ENCODE peak calls at places on chromosomes 5 and 9, in seven cellular contexts. D, Y, G, N, I, E and Z are unnamed samples.

GRCh38 chr9:38415846-38416245 is 8.4 kb downstream of the IGFBPL1 start:
- DNase-seq in D (no peak), Y (no peak), G (no peak), N (no peak), I (no peak), E (no peak), Z (no peak)

GRCh38 chr5:129367883-129368282 is 92.2 kb upstream of the ADAMTS19 start:
- DNase-seq in D (no peak), Y (no peak), G (no peak), N (no peak), I (no peak), E (no peak), Z (no peak)

GRCh38 chr5:77390795-77391194 is 101.3 kb downstream of the WDR41 start:
- DNase-seq in D (no peak), Y (no peak), G (no peak), N (no peak), I (no peak), E (no peak), Z (no peak)

GRCh38 chr9:75906531-75906930 is 16.1 kb downstream of the PCSK5 start:
- DNase-seq in D (no peak), Y (no peak), G (no peak), N (no peak), I (no peak), E (no peak), Z (no peak)

GRCh38 chr9:123523828-123524227 is 167.8 kb downstream of the CRB2 start:
- DNase-seq in D (no peak), Y (no peak), G (no peak), N (no peak), I (no peak), E (no peak), Z (no peak)

GRCh38 chr5:106858616-106859015 is 812.1 kb downstream of the EFNA5 start:
- DNase-seq in D (no peak), Y (no peak), G (no peak), N (no peak), I (no peak), E (no peak), Z (no peak)

GRCh38 chr5:142627371-142628217 is 58.3 kb downstream of the FGF1 start:
- DNase-seq in D (no peak), Y (no peak), G (no peak), N (no peak), I (no peak), E (no peak), Z (no peak)

GRCh38 chr9:115553082-115553481 is 435.1 kb upstream of the TNC start:
- DNase-seq in D (no peak), Y (no peak), G (no peak), N (no peak), I (no peak), E (no peak), Z (no peak)

GRCh38 chr5:180637962-180638680 is 11.3 kb downstream of the FLT4 start:
- DNase-seq in D (peak; percentile 12), Y (no peak), G (no peak), N (peak; percentile 37), I (no peak), E (peak; percentile 59), Z (no peak)

GRCh38 chr9:104494808-104495207 is 9.3 kb upstream of the OR13F1 start:
- DNase-seq in D (no peak), Y (peak; percentile 2), G (no peak), N (no peak), I (no peak), E (no peak), Z (no peak)

GRCh38 chr5:54390539-54391031 is 64.9 kb upstream of the HSPB3 start:
- DNase-seq in D (no peak), Y (no peak), G (no peak), N (no peak), I (no peak), E (no peak), Z (no peak)
- H3K27ac ChIP-seq in D (no peak overlapping the region), Y (no peak overlapping the region), G (no peak overlapping the region), N (no peak overlapping the region), I (no peak overlapping the region), E (no peak overlapping the region), Z (no peak overlapping the region)

DNA sequence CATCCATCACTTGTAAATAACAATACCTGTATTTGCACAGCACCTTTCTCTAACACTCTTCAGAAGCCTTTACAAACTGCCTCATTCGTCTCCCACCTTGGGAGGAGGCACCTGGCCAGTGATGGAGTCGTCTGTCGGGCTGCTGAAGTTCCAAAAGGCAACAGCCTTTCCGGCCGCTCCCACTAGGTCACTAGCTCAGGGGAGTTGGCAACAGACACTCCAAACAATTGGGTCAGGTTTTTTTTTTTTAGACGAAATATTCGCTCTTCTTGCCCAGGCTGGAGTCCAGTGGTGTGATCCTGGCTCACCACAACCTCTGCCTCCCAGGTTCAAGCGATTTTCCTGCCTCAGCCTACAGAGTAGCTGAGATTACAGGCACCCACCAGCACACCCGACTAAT is 4.0 kb downstream of the DAP start:
- DNase-seq in D (no peak), Y (no peak), G (no peak), N (peak; percentile 58), I (no peak), E (no peak), Z (no peak)
- H3K4me3 ChIP-seq in D (no peak overlapping the region), Y (no peak overlapping the region), G (no peak overlapping the region), N (no peak overlapping the region), I (no peak overlapping the region), E (no peak overlapping the region), Z (no peak overlapping the region)

DNA sequence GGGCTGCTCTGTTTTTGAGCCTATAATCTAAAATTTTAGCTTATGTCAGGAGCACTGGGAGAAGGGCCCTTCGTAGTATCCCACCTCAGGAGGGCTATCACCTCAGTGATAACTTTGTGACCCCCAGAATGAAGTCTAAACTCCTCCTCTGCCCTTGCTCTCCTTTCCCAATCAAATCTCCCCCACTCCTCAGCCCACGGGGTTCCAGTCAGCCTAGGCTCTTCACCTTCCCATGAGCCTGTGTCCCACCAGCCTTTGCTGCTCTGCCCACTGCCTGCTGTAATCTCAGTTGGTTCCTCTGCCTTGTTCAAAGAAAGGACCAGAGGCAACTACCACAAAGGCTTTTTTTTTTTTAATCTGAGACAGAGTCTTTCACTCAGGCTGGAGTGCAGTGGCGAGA is 10.7 kb downstream of the DBN1 start:
- DNase-seq in D (no peak), Y (no peak), G (no peak), N (no peak), I (no peak), E (no peak), Z (no peak)
- H3K36me3 ChIP-seq in D (peaks cover 48% of the 10 kb centered on the region), Y (peaks cover 46% of the 10 kb centered on the region), G (peaks cover 82% of the 10 kb centered on the region), N (peaks cover 86% of the 10 kb centered on the region), I (peaks cover 51% of the 10 kb centered on the region), E (peaks cover 4% of the 10 kb centered on the region), Z (no peaks in the 10 kb centered on the region)

GRCh38 chr9:4145482-4145881 is 154.4 kb downstream of the GLIS3 start:
- DNase-seq in D (no peak), Y (no peak), G (no peak), N (no peak), I (no peak), E (no peak), Z (no peak)
- H3K27ac ChIP-seq in D (no peak overlapping the region), Y (no peak overlapping the region), G (peak overlapping the region; percentile 51), N (no peak overlapping the region), I (no peak overlapping the region), E (peak overlapping the region; percentile 72), Z (peak overlapping the region; percentile 42)

GRCh38 chr5:103346162-103346748 is 87.7 kb downstream of the MACIR start:
- DNase-seq in D (no peak), Y (no peak), G (no peak), N (peak; percentile 91), I (no peak), E (no peak), Z (no peak)

GRCh38 chr5:103345461-103345860 is 86.9 kb downstream of the MACIR start:
- DNase-seq in D (no peak), Y (no peak), G (no peak), N (no peak), I (no peak), E (no peak), Z (no peak)

GRCh38 chr5:103340132-103340531 is 81.6 kb downstream of the MACIR start:
- DNase-seq in D (no peak), Y (no peak), G (no peak), N (no peak), I (no peak), E (no peak), Z (no peak)

GRCh38 chr5:103336967-103337366 is 78.4 kb downstream of the MACIR start:
- DNase-seq in D (no peak), Y (no peak), G (no peak), N (no peak), I (no peak), E (no peak), Z (no peak)

GRCh38 chr5:103340717-103341397 is 82.3 kb downstream of the MACIR start:
- DNase-seq in D (no peak), Y (no peak), G (no peak), N (no peak), I (no peak), E (no peak), Z (no peak)
- H3K4me3 ChIP-seq in D (no peak overlapping the region), Y (no peak overlapping the region), G (no peak overlapping the region), N (no peak overlapping the region), I (no peak overlapping the region), E (no peak overlapping the region), Z (no peak overlapping the region)

GRCh38 chr9:113482341-113482740 is 18.8 kb downstream of the RGS3 start:
- DNase-seq in D (peak; percentile 8), Y (no peak), G (no peak), N (peak; percentile 12), I (no peak), E (no peak), Z (no peak)

GRCh38 chr9:113483676-113484257 is 20.2 kb downstream of the RGS3 start:
- DNase-seq in D (peak; percentile 14), Y (no peak), G (no peak), N (peak; percentile 34), I (no peak), E (no peak), Z (no peak)

GRCh38 chr9:113484258-113484730 is 20.8 kb downstream of the RGS3 start:
- DNase-seq in D (peak; percentile 82), Y (no peak), G (peak; percentile 84), N (peak; percentile 19), I (no peak), E (no peak), Z (peak; percentile 48)

GRCh38 chr9:113481176-113481805 is 17.8 kb downstream of the RGS3 start:
- DNase-seq in D (peak; percentile 16), Y (no peak), G (peak; percentile 65), N (peak; percentile 21), I (no peak), E (no peak), Z (peak; percentile 78)

GRCh38 chr9:113482991-113483675 is 19.6 kb downstream of the RGS3 start:
- DNase-seq in D (peak; percentile 8), Y (no peak), G (no peak), N (peak; percentile 22), I (no peak), E (no peak), Z (no peak)
- H3K36me3 ChIP-seq in D (no peaks in the 10 kb centered on the region), Y (no peaks in the 10 kb centered on the region), G (no peaks in the 10 kb centered on the region), N (no peaks in the 10 kb centered on the region), I (no peaks in the 10 kb centered on the region), E (peaks cover 5% of the 10 kb centered on the region), Z (no peaks in the 10 kb centered on the region)